ENCODE peak calls at places on chromosomes 7 and 10, in five cellular contexts. One of them, this sample, is unnamed.

GRCh38 chr10:23405540-23405939 is 33.3 kb upstream of the OTUD1 start:
- DNase-seq in AG10803: no peak
- DNase-seq in osteocyte: no peak
- DNase-seq in occipital lobe: no peak
- DNase-seq in GM23338: no peak
- DNase-seq in this sample: peak; percentile 80

GRCh38 chr7:95478139-95479037 is 7.4 kb upstream of the ASB4 start:
- DNase-seq in AG10803: peak; percentile 37
- DNase-seq in osteocyte: no peak
- DNase-seq in occipital lobe: no peak
- DNase-seq in GM23338: peak; percentile 71
- DNase-seq in this sample: peak; percentile 79

GRCh38 chr10:77004917-77005564 is 632.6 kb downstream of the KCNMA1 start:
- DNase-seq in AG10803: peak; percentile 74
- DNase-seq in osteocyte: no peak
- DNase-seq in occipital lobe: no peak
- DNase-seq in GM23338: peak; percentile 89
- DNase-seq in this sample: peak; percentile 75

GRCh38 chr10:59002011-59002410 is 174.4 kb upstream of the PHYHIPL start:
- DNase-seq in AG10803: no peak
- DNase-seq in osteocyte: no peak
- DNase-seq in occipital lobe: no peak
- DNase-seq in GM23338: no peak
- DNase-seq in this sample: no peak

GRCh38 chr10:32893431-32893830 is 64.6 kb downstream of the ITGB1 start:
- DNase-seq in AG10803: no peak
- DNase-seq in osteocyte: no peak
- DNase-seq in occipital lobe: no peak
- DNase-seq in GM23338: peak; percentile 93
- DNase-seq in this sample: no peak

GRCh38 chr10:129773359-129773990 is 190.6 kb downstream of the EBF3 start:
- DNase-seq in AG10803: no peak
- DNase-seq in osteocyte: peak; percentile 77
- DNase-seq in occipital lobe: no peak
- DNase-seq in GM23338: no peak
- DNase-seq in this sample: no peak

GRCh38 chr7:88224596-88225275 is 4.9 kb upstream of the SRI start:
- DNase-seq in AG10803: peak; percentile 62
- DNase-seq in osteocyte: no peak
- DNase-seq in occipital lobe: no peak
- DNase-seq in GM23338: no peak
- DNase-seq in this sample: peak; percentile 80

GRCh38 chr7:92645531-92646061 is 55.4 kb upstream of the FAM133B start:
- DNase-seq in AG10803: no peak
- DNase-seq in osteocyte: no peak
- DNase-seq in occipital lobe: no peak
- DNase-seq in GM23338: no peak
- DNase-seq in this sample: no peak

GRCh38 chr10:88091490-88092061 is 228.2 kb downstream of the PTEN start:
- DNase-seq in AG10803: no peak
- DNase-seq in osteocyte: no peak
- DNase-seq in occipital lobe: no peak
- DNase-seq in GM23338: no peak
- DNase-seq in this sample: no peak

GRCh38 chr7:41612798-41613197 is 90.1 kb downstream of the INHBA start:
- DNase-seq in AG10803: no peak
- DNase-seq in osteocyte: no peak
- DNase-seq in occipital lobe: no peak
- DNase-seq in GM23338: no peak
- DNase-seq in this sample: no peak

GRCh38 chr7:157845203-157845810 is 508.5 kb downstream of the DNAJB6 start:
- DNase-seq in AG10803: no peak
- DNase-seq in osteocyte: no peak
- DNase-seq in occipital lobe: no peak
- DNase-seq in GM23338: no peak
- DNase-seq in this sample: no peak

GRCh38 chr10:110859947-110860376 is 11.8 kb upstream of the PDCD4 start:
- DNase-seq in AG10803: peak; percentile 95
- DNase-seq in osteocyte: no peak
- DNase-seq in occipital lobe: no peak
- DNase-seq in GM23338: no peak
- DNase-seq in this sample: peak; percentile 34

GRCh38 chr7:11450246-11450645 is 381.8 kb downstream of the THSD7A start:
- DNase-seq in AG10803: no peak
- DNase-seq in osteocyte: no peak
- DNase-seq in occipital lobe: no peak
- DNase-seq in GM23338: no peak
- DNase-seq in this sample: peak; percentile 52

GRCh38 chr10:82691211-82691610 is 816.2 kb downstream of the NRG3 start:
- DNase-seq in AG10803: no peak
- DNase-seq in osteocyte: no peak
- DNase-seq in occipital lobe: peak; percentile 36
- DNase-seq in GM23338: no peak
- DNase-seq in this sample: no peak

GRCh38 chr7:47218378-47219176 is 363.3 kb downstream of the TNS3 start:
- DNase-seq in AG10803: peak; percentile 93
- DNase-seq in osteocyte: no peak
- DNase-seq in occipital lobe: no peak
- DNase-seq in GM23338: no peak
- DNase-seq in this sample: peak; percentile 41

GRCh38 chr10:91104185-91105041 is 116.0 kb upstream of the PCGF5 start:
- DNase-seq in AG10803: no peak
- DNase-seq in osteocyte: no peak
- DNase-seq in occipital lobe: no peak
- DNase-seq in GM23338: no peak
- DNase-seq in this sample: no peak

GRCh38 chr7:110296321-110296720 is 794.6 kb upstream of the LRRN3 start:
- DNase-seq in AG10803: no peak
- DNase-seq in osteocyte: no peak
- DNase-seq in occipital lobe: no peak
- DNase-seq in GM23338: no peak
- DNase-seq in this sample: no peak

GRCh38 chr7:101226686-101227085 is 8.7 kb downstream of the ZNHIT1 start:
- DNase-seq in AG10803: peak; percentile 57
- DNase-seq in osteocyte: no peak
- DNase-seq in occipital lobe: no peak
- DNase-seq in GM23338: no peak
- DNase-seq in this sample: peak; percentile 36

GRCh38 chr10:98919899-98920298 is 315.8 kb downstream of the HPSE2 start:
- DNase-seq in AG10803: no peak
- DNase-seq in osteocyte: no peak
- DNase-seq in occipital lobe: no peak
- DNase-seq in GM23338: no peak
- DNase-seq in this sample: no peak

GRCh38 chr10:36880898-36881297 is 244.5 kb upstream of the ANKRD30A start:
- DNase-seq in AG10803: peak; percentile 49
- DNase-seq in osteocyte: no peak
- DNase-seq in occipital lobe: no peak
- DNase-seq in GM23338: peak; percentile 60
- DNase-seq in this sample: peak; percentile 14

GRCh38 chr7:99375070-99375807 is 709 bp downstream of the ARPC1B start:
- DNase-seq in AG10803: peak; percentile 66
- DNase-seq in osteocyte: peak; percentile 89
- DNase-seq in occipital lobe: peak; percentile 23
- DNase-seq in GM23338: peak; percentile 71
- DNase-seq in this sample: peak; percentile 65

GRCh38 chr7:45708046-45708950 is 134.1 kb downstream of the ADCY1 start:
- DNase-seq in AG10803: no peak
- DNase-seq in osteocyte: peak; percentile 77
- DNase-seq in occipital lobe: no peak
- DNase-seq in GM23338: no peak
- DNase-seq in this sample: no peak

GRCh38 chr10:119333146-119333792 is 125.9 kb downstream of the GRK5 start:
- DNase-seq in AG10803: peak; percentile 43
- DNase-seq in osteocyte: no peak
- DNase-seq in occipital lobe: no peak
- DNase-seq in GM23338: no peak
- DNase-seq in this sample: peak; percentile 59

GRCh38 chr10:45417746-45418145 is 43.7 kb downstream of the ALOX5 start:
- DNase-seq in AG10803: no peak
- DNase-seq in osteocyte: no peak
- DNase-seq in occipital lobe: no peak
- DNase-seq in GM23338: no peak
- DNase-seq in this sample: no peak

GRCh38 chr10:101002456-101002855 is 2.8 kb downstream of the LZTS2 start:
- DNase-seq in AG10803: no peak
- DNase-seq in osteocyte: no peak
- DNase-seq in occipital lobe: no peak
- DNase-seq in GM23338: no peak
- DNase-seq in this sample: no peak

GRCh38 chr10:110918269-110918632 is 729 bp downstream of the BBIP1 start:
- DNase-seq in AG10803: peak; percentile 97
- DNase-seq in osteocyte: no peak
- DNase-seq in occipital lobe: no peak
- DNase-seq in GM23338: peak; percentile 99
- DNase-seq in this sample: peak; percentile 96

GRCh38 chr7:74271742-74272141 is 17.5 kb upstream of the CLIP2 start:
- DNase-seq in AG10803: no peak
- DNase-seq in osteocyte: no peak
- DNase-seq in occipital lobe: no peak
- DNase-seq in GM23338: no peak
- DNase-seq in this sample: no peak

GRCh38 chr10:87867453-87867852 is 4.0 kb downstream of the PTEN start:
- DNase-seq in AG10803: no peak
- DNase-seq in osteocyte: no peak
- DNase-seq in occipital lobe: no peak
- DNase-seq in GM23338: no peak
- DNase-seq in this sample: no peak

GRCh38 chr7:12475362-12476063 is 71.8 kb upstream of the VWDE start:
- DNase-seq in AG10803: peak; percentile 3
- DNase-seq in osteocyte: no peak
- DNase-seq in occipital lobe: no peak
- DNase-seq in GM23338: peak; percentile 42
- DNase-seq in this sample: peak; percentile 73

GRCh38 chr10:118571123-118571522 is 24.3 kb downstream of the PRLHR start:
- DNase-seq in AG10803: peak; percentile 58
- DNase-seq in osteocyte: peak; percentile 42
- DNase-seq in occipital lobe: no peak
- DNase-seq in GM23338: no peak
- DNase-seq in this sample: peak; percentile 6

This sample was measured in fibroblast of lung.